ENCODE peak calls at places on chromosomes 13 and 19, in six cellular contexts. Y is neural progenitor cell, T is ovary, H is heart left ventricle, O is left ventricle myocardium inferior, V is Karpas-422. L is an unnamed sample.

GRCh38 chr19:41785653-41786052 is 10.7 kb upstream of the CEACAM3 start:
- DNase-seq in V (peak; percentile 87), T (no peak), Y (peak; percentile 76), O (no peak), H (no peak), L (no peak)

GRCh38 chr19:2846180-2846935 is 5.1 kb downstream of the ZNF555 start:
- DNase-seq in Y (no peak), O (no peak), T (no peak), V (peak; percentile 17), H (no peak), L (no peak)

GRCh38 chr13:24512208-24513068 is at the start of gene PARP4:
- DNase-seq in V (peak; percentile 93), H (peak; percentile 91), O (peak; percentile 79), Y (peak; percentile 85), T (peak; percentile 70), L (peak; percentile 94)

GRCh38 chr19:39104104-39104708 is 20.0 kb downstream of the ACP7 start:
- DNase-seq in H (no peak), T (no peak), Y (no peak), V (no peak), O (no peak), L (peak; percentile 15)

GRCh38 chr13:106036870-106037269 is 498.6 kb downstream of the EFNB2 start:
- DNase-seq in H (no peak), Y (peak; percentile 36), V (no peak), T (no peak), O (no peak), L (no peak)

GRCh38 chr13:44218501-44219240 is 155.0 kb upstream of the SERP2 start:
- DNase-seq in H (peak; percentile 74), Y (no peak), O (peak; percentile 76), V (no peak), T (no peak), L (no peak)

GRCh38 chr13:114030666-114031610 is 57.1 kb upstream of the C13orf46 start:
- DNase-seq in T (no peak), V (no peak), O (no peak), Y (no peak), H (peak; percentile 40), L (no peak)

GRCh38 chr13:33183431-33184130 is 102.0 kb downstream of the STARD13 start:
- DNase-seq in O (no peak), T (no peak), V (no peak), H (no peak), Y (no peak), L (peak; percentile 53)

GRCh38 chr19:6062274-6062673 is 48.0 kb downstream of the RFX2 start:
- DNase-seq in Y (no peak), T (no peak), H (no peak), V (no peak), O (no peak), L (no peak)

GRCh38 chr13:26968431-26969335 is 202.9 kb downstream of the USP12 start:
- DNase-seq in Y (no peak), O (no peak), V (no peak), T (no peak), H (peak; percentile 44), L (peak; percentile 94)

GRCh38 chr19:2727640-2727944 is 6.4 kb upstream of the DIRAS1 start:
- DNase-seq in Y (no peak), H (peak; percentile 51), T (no peak), V (no peak), O (no peak), L (peak; percentile 94)

GRCh38 chr19:38650180-38650775 is 2.8 kb downstream of the ACTN4 start:
- DNase-seq in V (no peak), T (no peak), Y (no peak), O (no peak), H (no peak), L (peak; percentile 68)

GRCh38 chr13:111874981-111875380 is 192.0 kb upstream of the SOX1 start:
- DNase-seq in H (no peak), O (no peak), Y (no peak), T (no peak), V (no peak), L (no peak)

GRCh38 chr13:106467406-106468122 is 67.9 kb downstream of the EFNB2 start:
- DNase-seq in V (no peak), Y (peak; percentile 36), O (no peak), T (no peak), H (no peak), L (no peak)

GRCh38 chr19:21765151-21765550 is 2.2 kb downstream of the ZNF100 start:
- DNase-seq in V (no peak), T (no peak), H (no peak), O (no peak), Y (no peak), L (no peak)

GRCh38 chr13:110624766-110625756 is 9.7 kb downstream of the NAXD start:
- DNase-seq in T (no peak), V (no peak), H (no peak), O (no peak), Y (peak; percentile 81), L (peak; percentile 59)

GRCh38 chr13:79995334-79995733 is 345.6 kb downstream of the SPRY2 start:
- DNase-seq in T (no peak), O (no peak), Y (no peak), H (no peak), V (no peak), L (peak; percentile 13)

GRCh38 chr13:20997301-20998061 is 63.9 kb downstream of the LATS2 start:
- DNase-seq in O (peak; percentile 53), H (no peak), Y (no peak), T (no peak), V (no peak), L (peak; percentile 97)

GRCh38 chr19:16088351-16088984 is 12.2 kb downstream of the TPM4 start:
- DNase-seq in O (no peak), H (no peak), V (no peak), Y (no peak), T (no peak), L (no peak)

GRCh38 chr19:38932425-38933179 is 1.9 kb downstream of the MRPS12 start:
- DNase-seq in Y (peak; percentile 62), V (peak; percentile 73), O (no peak), T (no peak), H (no peak), L (peak; percentile 56)

GRCh38 chr13:48562296-48563066 is 29.6 kb upstream of the RCBTB2 start:
- DNase-seq in H (no peak), Y (no peak), V (peak; percentile 90), T (no peak), O (no peak), L (no peak)

DNA sequence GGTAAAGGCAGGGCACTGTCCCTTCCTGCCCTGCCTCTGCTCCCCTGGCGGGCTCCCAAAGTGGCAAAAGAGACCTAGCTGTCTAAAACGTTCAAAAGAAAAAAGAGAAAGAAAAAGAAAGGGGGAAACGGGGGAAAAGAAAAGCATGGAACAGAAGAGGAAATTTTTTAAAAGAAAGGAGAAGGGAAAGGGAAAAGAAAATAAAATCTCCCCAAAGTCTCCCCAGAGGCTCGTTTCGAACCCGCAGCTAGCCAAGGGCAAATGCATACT is 37.0 kb upstream of the FLT1 start:
- DNase-seq in O (no peak), Y (no peak), V (no peak), H (no peak), T (no peak), L (no peak)
- H3K4me3 ChIP-seq in O (peak overlapping the region; percentile 69), Y (peak overlapping the region; percentile 66), V (no peak overlapping the region), H (peak overlapping the region; percentile 62), T (peak overlapping the region; percentile 10), L (peak overlapping the region; percentile 69)

GRCh38 chr13:41883147-41883546 is 77.8 kb downstream of the VWA8 start:
- DNase-seq in V (no peak), Y (no peak), H (no peak), O (no peak), T (no peak), L (no peak)
- H3K4me1 ChIP-seq in V (no peaks in the 10 kb centered on the region), Y (peaks cover 7% of the 10 kb centered on the region), H (no peaks in the 10 kb centered on the region), O (peaks cover 9% of the 10 kb centered on the region), T (no peaks in the 10 kb centered on the region), L (no peaks in the 10 kb centered on the region)

GRCh38 chr13:108915634-108916497 is 286.5 kb downstream of the MYO16 start:
- DNase-seq in T (peak; percentile 88), Y (no peak), H (peak; percentile 77), O (peak; percentile 58), V (no peak), L (peak; percentile 89)

GRCh38 chr13:108919036-108919907 is 289.9 kb downstream of the MYO16 start:
- DNase-seq in V (no peak), H (no peak), Y (no peak), T (no peak), O (no peak), L (peak; percentile 58)

GRCh38 chr13:108911807-108912206 is 282.4 kb downstream of the MYO16 start:
- DNase-seq in T (no peak), H (no peak), Y (no peak), O (no peak), V (no peak), L (no peak)

GRCh38 chr13:108917581-108917980 is 288.2 kb downstream of the MYO16 start:
- DNase-seq in T (no peak), O (no peak), Y (no peak), H (no peak), V (no peak), L (no peak)

GRCh38 chr13:108915095-108915633 is 285.8 kb downstream of the MYO16 start:
- DNase-seq in H (no peak), O (no peak), Y (no peak), V (no peak), T (no peak), L (no peak)
- H3K4me3 ChIP-seq in H (peak overlapping the region; percentile 28), O (peak overlapping the region; percentile 14), Y (no peak overlapping the region), V (no peak overlapping the region), T (no peak overlapping the region), L (peak overlapping the region; percentile 65)

GRCh38 chr19:46716672-46717033 is 261 bp downstream of the PRKD2 start:
- DNase-seq in Y (peak; percentile 58), O (no peak), H (no peak), T (no peak), V (no peak), L (peak; percentile 79)
- H3K4me1 ChIP-seq in Y (peaks cover 12% of the 10 kb centered on the region), O (peaks cover 64% of the 10 kb centered on the region), H (peaks cover 25% of the 10 kb centered on the region), T (peaks cover 5% of the 10 kb centered on the region), V (peaks cover 67% of the 10 kb centered on the region), L (peaks cover 12% of the 10 kb centered on the region)

DNA sequence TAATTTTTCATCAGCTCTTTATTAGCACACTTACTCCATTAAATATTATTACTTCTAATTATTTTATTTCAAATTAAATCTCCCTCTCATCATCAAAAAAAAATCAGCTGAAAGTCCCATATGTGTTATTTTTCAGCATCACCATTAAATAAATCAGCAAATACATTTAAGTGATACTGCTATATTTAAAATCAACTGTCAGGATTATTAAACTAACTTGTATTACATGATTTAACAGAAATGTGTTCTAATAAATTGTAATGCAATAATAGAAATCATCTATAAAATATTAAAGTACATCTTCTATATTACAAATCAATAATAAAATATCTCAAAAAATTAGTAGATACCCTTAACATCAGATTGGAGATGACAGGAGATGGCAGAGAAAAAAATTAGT is 538.6 kb upstream of the MIR17HG start:
- DNase-seq in O (no peak), Y (no peak), H (no peak), V (no peak), T (no peak), L (no peak)
- H3K4me3 ChIP-seq in O (no peak overlapping the region), Y (no peak overlapping the region), H (no peak overlapping the region), V (no peak overlapping the region), T (no peak overlapping the region), L (no peak overlapping the region)

DNA sequence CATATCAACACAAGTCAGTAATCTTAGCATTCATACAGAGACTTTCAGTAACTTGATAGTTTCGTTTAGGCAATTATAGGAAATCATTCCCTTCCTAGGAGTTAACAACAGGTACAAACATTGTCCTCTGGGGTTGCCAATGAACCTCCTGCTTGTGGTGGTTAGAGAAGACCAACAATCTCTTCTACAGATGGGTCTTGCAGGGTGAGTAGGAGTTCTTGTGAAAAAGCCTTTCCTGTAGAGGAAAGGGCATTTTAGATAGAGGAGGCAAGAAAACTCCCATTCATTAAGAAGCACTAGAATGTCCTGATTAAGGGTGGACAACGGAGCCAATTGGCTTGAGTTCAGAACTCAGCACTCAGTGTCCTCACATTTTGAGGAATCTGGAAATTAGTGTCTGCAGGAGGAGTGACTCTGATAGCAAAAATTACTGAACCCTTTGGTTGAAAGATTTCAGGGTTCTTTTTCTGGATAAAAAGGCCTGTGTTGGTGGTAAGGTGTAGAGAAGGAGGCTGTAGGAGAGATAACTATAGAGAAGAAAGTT is 4.2 kb downstream of the WDFY2 start:
- DNase-seq in V (no peak), O (no peak), H (no peak), T (no peak), Y (peak; percentile 8), L (no peak)
- H3K4me1 ChIP-seq in V (peaks cover 13% of the 10 kb centered on the region), O (peaks cover 69% of the 10 kb centered on the region), H (peaks cover 27% of the 10 kb centered on the region), T (peaks cover 14% of the 10 kb centered on the region), Y (peaks cover 56% of the 10 kb centered on the region), L (peaks cover 62% of the 10 kb centered on the region)

L was measured in osteoblast.